ENCODE peak calls at places on chromosomes 11 and 22, in nine cellular contexts. R is IMR-90, N is skeletal muscle cell, A is GM12865, K is WTC11, O is right atrium auricular region, P is foreskin keratinocyte, T is AG10803, X is H9. L is an unnamed sample.

GRCh38 chr22:35152316-35152715 is 86.4 kb downstream of the ISX start:
- DNase-seq in R (no peak), N (no peak), A (peak), K (peak), O (no peak), P (no peak), T (no peak), X (peak), L (no peak)

GRCh38 chr11:125959511-125959910 is 13.7 kb downstream of the VSIG10L2 start:
- DNase-seq in R (no peak), N (no peak), A (no peak), K (no peak), O (no peak), P (no peak), T (no peak), X (no peak), L (no peak)

GRCh38 chr11:86162257-86162656 is 82.3 kb upstream of the EED start:
- DNase-seq in R (peak), N (peak), A (no peak), K (no peak), O (peak), P (no peak), T (peak), X (no peak), L (peak)

GRCh38 chr22:20422965-20423635 is 14.5 kb downstream of the SCARF2 start:
- DNase-seq in R (no peak), N (no peak), A (no peak), K (no peak), O (no peak), P (no peak), T (peak), X (no peak), L (peak)

GRCh38 chr11:79592441-79593223 is 151.8 kb upstream of the TENM4 start:
- DNase-seq in R (no peak), N (no peak), A (no peak), K (no peak), O (no peak), P (no peak), T (no peak), X (no peak), L (no peak)

GRCh38 chr11:9462172-9462799 is 1.5 kb downstream of the ZNF143 start:
- DNase-seq in R (peak), N (no peak), A (peak), K (no peak), O (no peak), P (peak), T (peak), X (no peak), L (peak)

GRCh38 chr11:9330387-9331384 is 16.3 kb upstream of the TMEM41B start:
- DNase-seq in R (peak), N (peak), A (no peak), K (no peak), O (no peak), P (peak), T (peak), X (no peak), L (peak)

GRCh38 chr11:26950260-26950719 is 43.6 kb upstream of the FIBIN start:
- DNase-seq in R (peak), N (peak), A (no peak), K (no peak), O (no peak), P (no peak), T (peak), X (no peak), L (peak)

GRCh38 chr11:44849424-44849823 is 101.3 kb downstream of the TP53I11 start:
- DNase-seq in R (no peak), N (no peak), A (no peak), K (no peak), O (no peak), P (no peak), T (no peak), X (no peak), L (no peak)

GRCh38 chr22:45667486-45667885 is 4.1 kb upstream of the ATXN10 start:
- DNase-seq in R (no peak), N (no peak), A (no peak), K (no peak), O (no peak), P (no peak), T (no peak), X (no peak), L (no peak)

GRCh38 chr22:47042116-47042825 is 279.8 kb downstream of the TBC1D22A start:
- DNase-seq in R (no peak), N (no peak), A (no peak), K (no peak), O (no peak), P (no peak), T (no peak), X (no peak), L (no peak)